ENCODE peak calls at places on chromosomes 7 and 10, in ten cellular contexts. Q is A673; D is ELF-1; U is K562; J is body of pancreas; F is stimulated activated CD4-positive, alpha-beta T cell treated with anti-CD3 and anti-CD28 coated beads, Interleukin-12 subunit alpha, Interleukin-12 subunit beta, amount 100 ng/mL, for 4 hours; H is stimulated activated CD8-positive, alpha-beta memory T cell treated with anti-CD3 and anti-CD28 coated beads, Interleukin-7, amount 100 ng/mL, for 24 hours; X is upper lobe of left lung; W is NCI-H446; R is GM20000. K is an unnamed sample.

GRCh38 chr10:43160067-43160918 is 22.0 kb downstream of the CSGALNACT2 start:
- DNase-seq in Q (no peak), D (no peak), U (no peak), J (no peak), F (peak), H (no peak), X (peak), W (no peak), R (no peak), K (peak)

GRCh38 chr7:1076184-1077072 is 11.5 kb upstream of the GPER1 start:
- DNase-seq in Q (no peak), D (no peak), U (no peak), J (peak), F (no peak), H (no peak), X (no peak), W (no peak), R (no peak), K (no peak)

GRCh38 chr7:102303669-102304422 is 17.2 kb downstream of the SH2B2 start:
- DNase-seq in Q (no peak), D (no peak), U (no peak), J (no peak), F (no peak), H (no peak), X (no peak), W (no peak), R (no peak), K (no peak)

GRCh38 chr10:44689368-44689767 is 221.8 kb upstream of the TMEM72 start:
- DNase-seq in Q (no peak), D (peak), U (no peak), J (no peak), F (no peak), H (no peak), X (no peak), W (no peak), R (no peak), K (no peak)

GRCh38 chr10:92291610-92291859 is 568 bp downstream of the MARCHF5 start:
- DNase-seq in Q (no peak), D (no peak), U (no peak), J (no peak), F (no peak), H (no peak), X (no peak), W (no peak), R (no peak), K (no peak)

GRCh38 chr7:124940306-124940705 is 10.7 kb upstream of the POT1 start:
- DNase-seq in Q (no peak), D (no peak), U (no peak), J (no peak), F (no peak), H (no peak), X (no peak), W (no peak), R (no peak), K (peak)

GRCh38 chr7:48289661-48290060 is 118.4 kb downstream of the ABCA13 start:
- DNase-seq in Q (no peak), D (no peak), U (no peak), J (no peak), F (no peak), H (no peak), X (no peak), W (no peak), R (no peak), K (no peak)

GRCh38 chr7:90446137-90446899 is 23.1 kb upstream of the PTTG1IP2 start:
- DNase-seq in Q (no peak), D (no peak), U (no peak), J (no peak), F (no peak), H (no peak), X (no peak), W (no peak), R (no peak), K (no peak)

GRCh38 chr10:35778344-35778743 is 136.2 kb upstream of the FZD8 start:
- DNase-seq in Q (no peak), D (no peak), U (no peak), J (no peak), F (no peak), H (no peak), X (no peak), W (no peak), R (no peak), K (peak)

GRCh38 chr10:86401588-86402282 is 35.1 kb upstream of the GRID1 start:
- DNase-seq in Q (peak), D (peak), U (no peak), J (peak), F (no peak), H (no peak), X (no peak), W (no peak), R (no peak), K (peak)

GRCh38 chr7:151046603-151047573 is 1.4 kb upstream of the ASIC3 start:
- DNase-seq in Q (no peak), D (no peak), U (no peak), J (no peak), F (no peak), H (no peak), X (no peak), W (peak), R (no peak), K (peak)

GRCh38 chr10:3484306-3485187 is 300.5 kb downstream of the KLF6 start:
- DNase-seq in Q (peak), D (peak), U (no peak), J (no peak), F (no peak), H (no peak), X (no peak), W (no peak), R (peak), K (peak)

GRCh38 chr7:22663319-22663718 is 63.7 kb upstream of the IL6 start:
- DNase-seq in Q (no peak), D (no peak), U (no peak), J (no peak), F (no peak), H (no peak), X (no peak), W (no peak), R (peak), K (peak)

GRCh38 chr10:11205026-11205772 is 187.5 kb downstream of the CELF2 start:
- DNase-seq in Q (no peak), D (peak), U (no peak), J (no peak), F (no peak), H (no peak), X (no peak), W (no peak), R (no peak), K (no peak)